ENCODE peak calls at places on chromosomes 12 and 14, in six cellular contexts. One of them, this sample, is unnamed.
A peak's percentile ranks its signal among the peaks of the same experiment; 100 is the strongest.

GRCh38 chr14:49051328-49052060 is 534.7 kb downstream of the RPS29 start:
- DNase-seq in activated T-helper 1 cell treated with anti-CD3 and anti-CD28 coated beads, Interleukin-12 subunit alpha, Interleukin-12 subunit beta, Interleukin-2, Interleukin-4 antibody, amounts not matched to agents 30 ng/mL and 10 ng/mL and 1 ng/mL, durations not matched to agents 14 hours and 24 hours and 36 hours: no peak
- DNase-seq in GM18507: no peak
- DNase-seq in RPMI7951: no peak
- DNase-seq in activated CD8-positive, alpha-beta memory T cell treated with anti-CD3 and anti-CD28 coated beads for 48 hours: no peak
- DNase-seq in T-helper 2 cell: no peak
- DNase-seq in this sample: no peak

GRCh38 chr12:48717252-48717695 is 767 bp upstream of the CCNT1 start:
- DNase-seq in GM18507: no peak
- DNase-seq in activated T-helper 1 cell treated with anti-CD3 and anti-CD28 coated beads, Interleukin-12 subunit alpha, Interleukin-12 subunit beta, Interleukin-2, Interleukin-4 antibody, amounts not matched to agents 30 ng/mL and 10 ng/mL and 1 ng/mL, durations not matched to agents 14 hours and 24 hours and 36 hours: no peak
- DNase-seq in activated CD8-positive, alpha-beta memory T cell treated with anti-CD3 and anti-CD28 coated beads for 48 hours: no peak
- DNase-seq in RPMI7951: no peak
- DNase-seq in T-helper 2 cell: no peak
- DNase-seq in this sample: no peak

GRCh38 chr12:95204141-95204866 is 13.0 kb downstream of the FGD6 start:
- DNase-seq in GM18507: no peak
- DNase-seq in activated CD8-positive, alpha-beta memory T cell treated with anti-CD3 and anti-CD28 coated beads for 48 hours: no peak
- DNase-seq in RPMI7951: peak; percentile 93
- DNase-seq in activated T-helper 1 cell treated with anti-CD3 and anti-CD28 coated beads, Interleukin-12 subunit alpha, Interleukin-12 subunit beta, Interleukin-2, Interleukin-4 antibody, amounts not matched to agents 30 ng/mL and 10 ng/mL and 1 ng/mL, durations not matched to agents 14 hours and 24 hours and 36 hours: no peak
- DNase-seq in T-helper 2 cell: no peak
- DNase-seq in this sample: no peak

GRCh38 chr14:27318769-27319280 is 721.0 kb upstream of the NOVA1 start:
- DNase-seq in activated T-helper 1 cell treated with anti-CD3 and anti-CD28 coated beads, Interleukin-12 subunit alpha, Interleukin-12 subunit beta, Interleukin-2, Interleukin-4 antibody, amounts not matched to agents 30 ng/mL and 10 ng/mL and 1 ng/mL, durations not matched to agents 14 hours and 24 hours and 36 hours: no peak
- DNase-seq in RPMI7951: no peak
- DNase-seq in activated CD8-positive, alpha-beta memory T cell treated with anti-CD3 and anti-CD28 coated beads for 48 hours: no peak
- DNase-seq in T-helper 2 cell: no peak
- DNase-seq in GM18507: no peak
- DNase-seq in this sample: no peak

GRCh38 chr12:103387385-103387784 is 108.4 kb downstream of the C12orf42 start:
- DNase-seq in GM18507: no peak
- DNase-seq in activated CD8-positive, alpha-beta memory T cell treated with anti-CD3 and anti-CD28 coated beads for 48 hours: no peak
- DNase-seq in RPMI7951: no peak
- DNase-seq in activated T-helper 1 cell treated with anti-CD3 and anti-CD28 coated beads, Interleukin-12 subunit alpha, Interleukin-12 subunit beta, Interleukin-2, Interleukin-4 antibody, amounts not matched to agents 30 ng/mL and 10 ng/mL and 1 ng/mL, durations not matched to agents 14 hours and 24 hours and 36 hours: no peak
- DNase-seq in T-helper 2 cell: no peak
- DNase-seq in this sample: no peak

GRCh38 chr12:54563787-54564186 is 14.4 kb downstream of the PDE1B start:
- DNase-seq in activated T-helper 1 cell treated with anti-CD3 and anti-CD28 coated beads, Interleukin-12 subunit alpha, Interleukin-12 subunit beta, Interleukin-2, Interleukin-4 antibody, amounts not matched to agents 30 ng/mL and 10 ng/mL and 1 ng/mL, durations not matched to agents 14 hours and 24 hours and 36 hours: no peak
- DNase-seq in RPMI7951: no peak
- DNase-seq in T-helper 2 cell: no peak
- DNase-seq in GM18507: no peak
- DNase-seq in activated CD8-positive, alpha-beta memory T cell treated with anti-CD3 and anti-CD28 coated beads for 48 hours: no peak
- DNase-seq in this sample: no peak

GRCh38 chr14:85532981-85533820 is 3.3 kb downstream of the FLRT2 start:
- DNase-seq in activated T-helper 1 cell treated with anti-CD3 and anti-CD28 coated beads, Interleukin-12 subunit alpha, Interleukin-12 subunit beta, Interleukin-2, Interleukin-4 antibody, amounts not matched to agents 30 ng/mL and 10 ng/mL and 1 ng/mL, durations not matched to agents 14 hours and 24 hours and 36 hours: no peak
- DNase-seq in activated CD8-positive, alpha-beta memory T cell treated with anti-CD3 and anti-CD28 coated beads for 48 hours: no peak
- DNase-seq in T-helper 2 cell: no peak
- DNase-seq in GM18507: no peak
- DNase-seq in RPMI7951: peak; percentile 85
- DNase-seq in this sample: peak; percentile 66

GRCh38 chr14:50475460-50475859 is 56.9 kb downstream of the MAP4K5 start:
- DNase-seq in GM18507: no peak
- DNase-seq in activated CD8-positive, alpha-beta memory T cell treated with anti-CD3 and anti-CD28 coated beads for 48 hours: no peak
- DNase-seq in T-helper 2 cell: no peak
- DNase-seq in activated T-helper 1 cell treated with anti-CD3 and anti-CD28 coated beads, Interleukin-12 subunit alpha, Interleukin-12 subunit beta, Interleukin-2, Interleukin-4 antibody, amounts not matched to agents 30 ng/mL and 10 ng/mL and 1 ng/mL, durations not matched to agents 14 hours and 24 hours and 36 hours: no peak
- DNase-seq in RPMI7951: peak; percentile 35
- DNase-seq in this sample: no peak

GRCh38 chr12:65611396-65611795 is 212.9 kb upstream of the HMGA2 start:
- DNase-seq in GM18507: no peak
- DNase-seq in T-helper 2 cell: no peak
- DNase-seq in activated CD8-positive, alpha-beta memory T cell treated with anti-CD3 and anti-CD28 coated beads for 48 hours: no peak
- DNase-seq in activated T-helper 1 cell treated with anti-CD3 and anti-CD28 coated beads, Interleukin-12 subunit alpha, Interleukin-12 subunit beta, Interleukin-2, Interleukin-4 antibody, amounts not matched to agents 30 ng/mL and 10 ng/mL and 1 ng/mL, durations not matched to agents 14 hours and 24 hours and 36 hours: no peak
- DNase-seq in RPMI7951: peak; percentile 26
- DNase-seq in this sample: no peak

GRCh38 chr12:43210437-43211197 is 341.4 kb downstream of the ADAMTS20 start:
- DNase-seq in GM18507: no peak
- DNase-seq in activated T-helper 1 cell treated with anti-CD3 and anti-CD28 coated beads, Interleukin-12 subunit alpha, Interleukin-12 subunit beta, Interleukin-2, Interleukin-4 antibody, amounts not matched to agents 30 ng/mL and 10 ng/mL and 1 ng/mL, durations not matched to agents 14 hours and 24 hours and 36 hours: no peak
- DNase-seq in RPMI7951: peak; percentile 78
- DNase-seq in activated CD8-positive, alpha-beta memory T cell treated with anti-CD3 and anti-CD28 coated beads for 48 hours: no peak
- DNase-seq in T-helper 2 cell: no peak
- DNase-seq in this sample: no peak

GRCh38 chr12:92363295-92364146 is 217.9 kb upstream of the BTG1 start:
- DNase-seq in RPMI7951: peak; percentile 76
- DNase-seq in activated T-helper 1 cell treated with anti-CD3 and anti-CD28 coated beads, Interleukin-12 subunit alpha, Interleukin-12 subunit beta, Interleukin-2, Interleukin-4 antibody, amounts not matched to agents 30 ng/mL and 10 ng/mL and 1 ng/mL, durations not matched to agents 14 hours and 24 hours and 36 hours: no peak
- DNase-seq in GM18507: peak; percentile 30
- DNase-seq in T-helper 2 cell: peak; percentile 44
- DNase-seq in activated CD8-positive, alpha-beta memory T cell treated with anti-CD3 and anti-CD28 coated beads for 48 hours: no peak
- DNase-seq in this sample: no peak

GRCh38 chr12:105406497-105406896 is 76.0 kb downstream of the C12orf75 start:
- DNase-seq in activated CD8-positive, alpha-beta memory T cell treated with anti-CD3 and anti-CD28 coated beads for 48 hours: no peak
- DNase-seq in GM18507: no peak
- DNase-seq in T-helper 2 cell: no peak
- DNase-seq in activated T-helper 1 cell treated with anti-CD3 and anti-CD28 coated beads, Interleukin-12 subunit alpha, Interleukin-12 subunit beta, Interleukin-2, Interleukin-4 antibody, amounts not matched to agents 30 ng/mL and 10 ng/mL and 1 ng/mL, durations not matched to agents 14 hours and 24 hours and 36 hours: no peak
- DNase-seq in RPMI7951: no peak
- DNase-seq in this sample: no peak

GRCh38 chr12:123085730-123086487 is 65.0 kb downstream of the PITPNM2 start:
- DNase-seq in activated CD8-positive, alpha-beta memory T cell treated with anti-CD3 and anti-CD28 coated beads for 48 hours: no peak
- DNase-seq in activated T-helper 1 cell treated with anti-CD3 and anti-CD28 coated beads, Interleukin-12 subunit alpha, Interleukin-12 subunit beta, Interleukin-2, Interleukin-4 antibody, amounts not matched to agents 30 ng/mL and 10 ng/mL and 1 ng/mL, durations not matched to agents 14 hours and 24 hours and 36 hours: no peak
- DNase-seq in T-helper 2 cell: no peak
- DNase-seq in RPMI7951: peak; percentile 90
- DNase-seq in GM18507: no peak
- DNase-seq in this sample: no peak

GRCh38 chr12:122422769-122423257 is 344 bp upstream of the CLIP1 start:
- DNase-seq in GM18507: no peak
- DNase-seq in T-helper 2 cell: no peak
- DNase-seq in activated T-helper 1 cell treated with anti-CD3 and anti-CD28 coated beads, Interleukin-12 subunit alpha, Interleukin-12 subunit beta, Interleukin-2, Interleukin-4 antibody, amounts not matched to agents 30 ng/mL and 10 ng/mL and 1 ng/mL, durations not matched to agents 14 hours and 24 hours and 36 hours: peak; percentile 14
- DNase-seq in activated CD8-positive, alpha-beta memory T cell treated with anti-CD3 and anti-CD28 coated beads for 48 hours: peak; percentile 27
- DNase-seq in RPMI7951: peak; percentile 42
- DNase-seq in this sample: no peak

GRCh38 chr12:85279449-85280137 is 427 bp upstream of the ALX1 start:
- DNase-seq in activated T-helper 1 cell treated with anti-CD3 and anti-CD28 coated beads, Interleukin-12 subunit alpha, Interleukin-12 subunit beta, Interleukin-2, Interleukin-4 antibody, amounts not matched to agents 30 ng/mL and 10 ng/mL and 1 ng/mL, durations not matched to agents 14 hours and 24 hours and 36 hours: no peak
- DNase-seq in T-helper 2 cell: no peak
- DNase-seq in activated CD8-positive, alpha-beta memory T cell treated with anti-CD3 and anti-CD28 coated beads for 48 hours: no peak
- DNase-seq in GM18507: no peak
- DNase-seq in RPMI7951: peak; percentile 61
- DNase-seq in this sample: no peak

This sample was measured in upper lobe of right lung.